ENCODE peak calls at places on chromosome 3, in nine cellular contexts. Q is occipital lobe, G is upper lobe of right lung, A is GM18507, M is AG08395, V is NCI-H2029 treated with DMSO at 0.1 percent for 48 hours, F is AG04449, R is posterior cingulate gyrus, S is HEK293T. O is an unnamed sample.
A peak's percentile ranks its signal among the peaks of the same experiment; 100 is the strongest.

GRCh38 chr3:28924744-28925360 is 356.0 kb upstream of the RBMS3 start:
- DNase-seq in Q (no peak), G (no peak), A (no peak), M (peak; percentile 42), V (no peak), F (no peak), R (no peak), S (no peak), O (no peak)

GRCh38 chr3:132804498-132804897 is 82.3 kb upstream of the NPHP3 start:
- DNase-seq in Q (no peak), G (no peak), A (no peak), M (peak; percentile 30), V (no peak), F (no peak), R (no peak), S (no peak), O (no peak)

GRCh38 chr3:78665776-78666457 is 1101.9 kb downstream of the ROBO1 start:
- DNase-seq in Q (no peak), G (no peak), A (no peak), M (no peak), V (no peak), F (no peak), R (no peak), S (no peak), O (no peak)

GRCh38 chr3:172285844-172286243 is 162.4 kb downstream of the GHSR start:
- DNase-seq in Q (no peak), G (no peak), A (no peak), M (peak; percentile 28), V (no peak), F (peak; percentile 31), R (no peak), S (no peak), O (no peak)

GRCh38 chr3:29494305-29495036 is 213.6 kb downstream of the RBMS3 start:
- DNase-seq in Q (no peak), G (no peak), A (no peak), M (peak; percentile 58), V (no peak), F (no peak), R (no peak), S (no peak), O (no peak)

GRCh38 chr3:159865042-159865579 is 123.5 kb upstream of the IL12A start:
- DNase-seq in Q (no peak), G (no peak), A (no peak), M (peak; percentile 34), V (no peak), F (no peak), R (no peak), S (no peak), O (no peak)

GRCh38 chr3:197367081-197367780 is 68.8 kb upstream of the DLG1 start:
- DNase-seq in Q (no peak), G (peak; percentile 91), A (no peak), M (peak; percentile 74), V (peak; percentile 87), F (peak; percentile 76), R (no peak), S (no peak), O (peak; percentile 66)

GRCh38 chr3:45575491-45575923 is 19.0 kb upstream of the LIMD1 start:
- DNase-seq in Q (no peak), G (no peak), A (no peak), M (no peak), V (no peak), F (no peak), R (no peak), S (no peak), O (no peak)

GRCh38 chr3:182490601-182491485 is 302.5 kb upstream of the ATP11B start:
- DNase-seq in Q (no peak), G (no peak), A (no peak), M (no peak), V (peak; percentile 99), F (no peak), R (no peak), S (no peak), O (peak; percentile 63)

GRCh38 chr3:172726370-172726769 is 15.5 kb upstream of the NCEH1 start:
- DNase-seq in Q (no peak), G (no peak), A (no peak), M (no peak), V (no peak), F (no peak), R (no peak), S (no peak), O (no peak)

GRCh38 chr3:56916697-56917336 is 115.1 kb upstream of the ARHGEF3 start:
- DNase-seq in Q (no peak), G (no peak), A (no peak), M (no peak), V (no peak), F (no peak), R (no peak), S (no peak), O (no peak)

GRCh38 chr3:8660271-8660731 is 15.7 kb upstream of the SSUH2 start:
- DNase-seq in Q (no peak), G (no peak), A (no peak), M (no peak), V (no peak), F (peak; percentile 70), R (no peak), S (no peak), O (no peak)

GRCh38 chr3:30596161-30596560 is 10.2 kb upstream of the TGFBR2 start:
- DNase-seq in Q (no peak), G (no peak), A (no peak), M (no peak), V (no peak), F (no peak), R (no peak), S (no peak), O (no peak)

GRCh38 chr3:105561875-105562274 is 195.2 kb downstream of the ALCAM start:
- DNase-seq in Q (no peak), G (no peak), A (no peak), M (no peak), V (no peak), F (no peak), R (no peak), S (no peak), O (no peak)

GRCh38 chr3:68239542-68239941 is 585.1 kb upstream of the SUCLG2 start:
- DNase-seq in Q (no peak), G (no peak), A (no peak), M (no peak), V (no peak), F (no peak), R (no peak), S (no peak), O (no peak)

GRCh38 chr3:181727122-181728036 is 15.7 kb downstream of the SOX2 start:
- DNase-seq in Q (no peak), G (no peak), A (no peak), M (no peak), V (no peak), F (no peak), R (no peak), S (no peak), O (no peak)

GRCh38 chr3:131403216-131403895 is 21.8 kb downstream of the NUDT16 start:
- DNase-seq in Q (no peak), G (no peak), A (no peak), M (no peak), V (no peak), F (no peak), R (no peak), S (no peak), O (no peak)

GRCh38 chr3:138114431-138114918 is 933 bp downstream of the DZIP1L start:
- DNase-seq in Q (no peak), G (no peak), A (no peak), M (no peak), V (no peak), F (peak; percentile 5), R (no peak), S (peak; percentile 35), O (no peak)

GRCh38 chr3:150697646-150698045 is 6.1 kb downstream of the ERICH6 start:
- DNase-seq in Q (no peak), G (no peak), A (no peak), M (peak; percentile 57), V (no peak), F (peak; percentile 24), R (no peak), S (no peak), O (no peak)

GRCh38 chr3:192207661-192208060 is 519.7 kb downstream of the FGF12 start:
- DNase-seq in Q (no peak), G (no peak), A (no peak), M (no peak), V (peak; percentile 88), F (no peak), R (peak; percentile 34), S (no peak), O (no peak)

GRCh38 chr3:141366285-141367037 is 1.8 kb upstream of the ZBTB38 start:
- DNase-seq in Q (no peak), G (peak; percentile 70), A (no peak), M (peak; percentile 75), V (no peak), F (no peak), R (no peak), S (no peak), O (no peak)

GRCh38 chr3:16088496-16088895 is 86.0 kb upstream of the GALNT15 start:
- DNase-seq in Q (no peak), G (no peak), A (no peak), M (no peak), V (no peak), F (no peak), R (no peak), S (no peak), O (no peak)

GRCh38 chr3:106241593-106241992 is 372.8 kb upstream of the CBLB start:
- DNase-seq in Q (no peak), G (no peak), A (no peak), M (no peak), V (no peak), F (no peak), R (no peak), S (no peak), O (no peak)

GRCh38 chr3:130601662-130602061 is 84.7 kb downstream of the COL6A6 start:
- DNase-seq in Q (no peak), G (no peak), A (no peak), M (no peak), V (no peak), F (no peak), R (no peak), S (peak; percentile 12), O (no peak)